ENCODE peak calls at places on chromosome 5, in nine cellular contexts. A is colonic mucosa, Z is tibial nerve, I is foreskin fibroblast, G is lung, L is left cardiac atrium, K is SJSA1, U is iris pigment epithelial cell, H is cardiac muscle cell. P is an unnamed sample.

GRCh38 chr5:81995407-81995806 is 23.6 kb downstream of the ATG10 start:
- DNase-seq in A (no peak), Z (no peak), I (no peak), G (no peak), L (no peak), K (no peak), U (no peak), H (no peak), P (no peak)

GRCh38 chr5:142446131-142446959 is 121.5 kb upstream of the SPRY4 start:
- DNase-seq in A (no peak), Z (no peak), I (peak), G (no peak), L (no peak), K (peak), U (peak), H (no peak), P (no peak)

GRCh38 chr5:94422819-94423218 is 195.6 kb downstream of the KIAA0825 start:
- DNase-seq in A (no peak), Z (no peak), I (peak), G (no peak), L (no peak), K (no peak), U (peak), H (no peak), P (no peak)

GRCh38 chr5:67842806-67843205 is 372.8 kb upstream of the PIK3R1 start:
- DNase-seq in A (no peak), Z (no peak), I (peak), G (no peak), L (no peak), K (no peak), U (peak), H (peak), P (no peak)

GRCh38 chr5:74641778-74642542 is 1.4 kb upstream of the ENC1 start:
- DNase-seq in A (peak), Z (no peak), I (peak), G (peak), L (peak), K (peak), U (peak), H (peak), P (peak)

GRCh38 chr5:1961952-1962595 is 79.3 kb upstream of the IRX4 start:
- DNase-seq in A (no peak), Z (no peak), I (no peak), G (no peak), L (no peak), K (no peak), U (no peak), H (no peak), P (no peak)

GRCh38 chr5:3639175-3639574 is 43.5 kb downstream of the IRX1 start:
- DNase-seq in A (no peak), Z (no peak), I (no peak), G (no peak), L (no peak), K (no peak), U (no peak), H (no peak), P (no peak)

GRCh38 chr5:178625679-178626483 is 969 bp downstream of the CLK4 start:
- DNase-seq in A (peak), Z (no peak), I (peak), G (no peak), L (no peak), K (no peak), U (peak), H (peak), P (no peak)

GRCh38 chr5:61327761-61328753 is 4.0 kb upstream of the ZSWIM6 start:
- DNase-seq in A (no peak), Z (no peak), I (peak), G (no peak), L (no peak), K (peak), U (peak), H (no peak), P (peak)